ENCODE peak calls at places on chromosomes 12 and 14, in six cellular contexts. One of them, this sample, is unnamed.

GRCh38 chr12:114194066-114194465 is 211.9 kb downstream of the TBX5 start:
- DNase-seq in fibroblast of lung: no peak
- DNase-seq in SK-MEL-5: no peak
- DNase-seq in lower lobe of right lung: no peak
- DNase-seq in activated naive CD4-positive, alpha-beta T cell treated with anti-CD3 and anti-CD28 coated beads, Interleukin-2, amount 10 ng/mL, durations not matched to agents 7 days and 5 days: no peak
- DNase-seq in GM13977: no peak
- DNase-seq in this sample: no peak

GRCh38 chr14:100030441-100031153 is 34.6 kb upstream of the EVL start:
- DNase-seq in fibroblast of lung: peak
- DNase-seq in SK-MEL-5: no peak
- DNase-seq in lower lobe of right lung: no peak
- DNase-seq in activated naive CD4-positive, alpha-beta T cell treated with anti-CD3 and anti-CD28 coated beads, Interleukin-2, amount 10 ng/mL, durations not matched to agents 7 days and 5 days: no peak
- DNase-seq in GM13977: no peak
- DNase-seq in this sample: peak

GRCh38 chr14:22384974-22385526 is 204.0 kb downstream of the DAD1 start:
- DNase-seq in fibroblast of lung: no peak
- DNase-seq in SK-MEL-5: no peak
- DNase-seq in lower lobe of right lung: no peak
- DNase-seq in activated naive CD4-positive, alpha-beta T cell treated with anti-CD3 and anti-CD28 coated beads, Interleukin-2, amount 10 ng/mL, durations not matched to agents 7 days and 5 days: no peak
- DNase-seq in GM13977: no peak
- DNase-seq in this sample: no peak

GRCh38 chr12:104296718-104297117 is 6.8 kb upstream of the EID3 start:
- DNase-seq in fibroblast of lung: no peak
- DNase-seq in SK-MEL-5: no peak
- DNase-seq in lower lobe of right lung: no peak
- DNase-seq in activated naive CD4-positive, alpha-beta T cell treated with anti-CD3 and anti-CD28 coated beads, Interleukin-2, amount 10 ng/mL, durations not matched to agents 7 days and 5 days: no peak
- DNase-seq in GM13977: no peak
- DNase-seq in this sample: no peak

GRCh38 chr14:93013368-93013719 is 90.4 kb downstream of the CHGA start:
- DNase-seq in fibroblast of lung: peak
- DNase-seq in SK-MEL-5: peak
- DNase-seq in lower lobe of right lung: no peak
- DNase-seq in activated naive CD4-positive, alpha-beta T cell treated with anti-CD3 and anti-CD28 coated beads, Interleukin-2, amount 10 ng/mL, durations not matched to agents 7 days and 5 days: no peak
- DNase-seq in GM13977: peak
- DNase-seq in this sample: no peak

GRCh38 chr12:51832708-51833107 is 15.8 kb downstream of the FIGNL2 start:
- DNase-seq in fibroblast of lung: no peak
- DNase-seq in SK-MEL-5: no peak
- DNase-seq in lower lobe of right lung: no peak
- DNase-seq in activated naive CD4-positive, alpha-beta T cell treated with anti-CD3 and anti-CD28 coated beads, Interleukin-2, amount 10 ng/mL, durations not matched to agents 7 days and 5 days: peak
- DNase-seq in GM13977: no peak
- DNase-seq in this sample: no peak

GRCh38 chr12:118874698-118875548 is 106.4 kb upstream of the SRRM4 start:
- DNase-seq in fibroblast of lung: no peak
- DNase-seq in SK-MEL-5: peak
- DNase-seq in lower lobe of right lung: no peak
- DNase-seq in activated naive CD4-positive, alpha-beta T cell treated with anti-CD3 and anti-CD28 coated beads, Interleukin-2, amount 10 ng/mL, durations not matched to agents 7 days and 5 days: no peak
- DNase-seq in GM13977: no peak
- DNase-seq in this sample: peak

GRCh38 chr12:116186482-116187157 is 90.9 kb downstream of the MED13L start:
- DNase-seq in fibroblast of lung: no peak
- DNase-seq in SK-MEL-5: no peak
- DNase-seq in lower lobe of right lung: no peak
- DNase-seq in activated naive CD4-positive, alpha-beta T cell treated with anti-CD3 and anti-CD28 coated beads, Interleukin-2, amount 10 ng/mL, durations not matched to agents 7 days and 5 days: no peak
- DNase-seq in GM13977: no peak
- DNase-seq in this sample: peak

GRCh38 chr12:14765398-14765797 is 37.9 kb downstream of the WBP11 start:
- DNase-seq in fibroblast of lung: no peak
- DNase-seq in SK-MEL-5: no peak
- DNase-seq in lower lobe of right lung: no peak
- DNase-seq in activated naive CD4-positive, alpha-beta T cell treated with anti-CD3 and anti-CD28 coated beads, Interleukin-2, amount 10 ng/mL, durations not matched to agents 7 days and 5 days: no peak
- DNase-seq in GM13977: no peak
- DNase-seq in this sample: no peak

GRCh38 chr12:20624718-20625117 is 70.4 kb upstream of the SLCO1C1 start:
- DNase-seq in fibroblast of lung: peak
- DNase-seq in SK-MEL-5: peak
- DNase-seq in lower lobe of right lung: no peak
- DNase-seq in activated naive CD4-positive, alpha-beta T cell treated with anti-CD3 and anti-CD28 coated beads, Interleukin-2, amount 10 ng/mL, durations not matched to agents 7 days and 5 days: no peak
- DNase-seq in GM13977: no peak
- DNase-seq in this sample: peak

GRCh38 chr14:76050797-76051392 is 65.3 kb downstream of the IFT43 start:
- DNase-seq in fibroblast of lung: peak
- DNase-seq in SK-MEL-5: peak
- DNase-seq in lower lobe of right lung: no peak
- DNase-seq in activated naive CD4-positive, alpha-beta T cell treated with anti-CD3 and anti-CD28 coated beads, Interleukin-2, amount 10 ng/mL, durations not matched to agents 7 days and 5 days: peak
- DNase-seq in GM13977: peak
- DNase-seq in this sample: peak

GRCh38 chr12:45192041-45192695 is 23.7 kb upstream of the ANO6 start:
- DNase-seq in fibroblast of lung: peak
- DNase-seq in SK-MEL-5: no peak
- DNase-seq in lower lobe of right lung: no peak
- DNase-seq in activated naive CD4-positive, alpha-beta T cell treated with anti-CD3 and anti-CD28 coated beads, Interleukin-2, amount 10 ng/mL, durations not matched to agents 7 days and 5 days: no peak
- DNase-seq in GM13977: no peak
- DNase-seq in this sample: peak

GRCh38 chr12:170361-171225 is 43.4 kb downstream of the SLC6A12 start:
- DNase-seq in fibroblast of lung: no peak
- DNase-seq in SK-MEL-5: no peak
- DNase-seq in lower lobe of right lung: no peak
- DNase-seq in activated naive CD4-positive, alpha-beta T cell treated with anti-CD3 and anti-CD28 coated beads, Interleukin-2, amount 10 ng/mL, durations not matched to agents 7 days and 5 days: no peak
- DNase-seq in GM13977: no peak
- DNase-seq in this sample: peak

GRCh38 chr12:49092816-49093406 is 1.7 kb downstream of the DHH start:
- DNase-seq in fibroblast of lung: no peak
- DNase-seq in SK-MEL-5: no peak
- DNase-seq in lower lobe of right lung: no peak
- DNase-seq in activated naive CD4-positive, alpha-beta T cell treated with anti-CD3 and anti-CD28 coated beads, Interleukin-2, amount 10 ng/mL, durations not matched to agents 7 days and 5 days: no peak
- DNase-seq in GM13977: no peak
- DNase-seq in this sample: no peak

GRCh38 chr12:105342464-105342863 is 12.0 kb downstream of the C12orf75 start:
- DNase-seq in fibroblast of lung: no peak
- DNase-seq in SK-MEL-5: no peak
- DNase-seq in lower lobe of right lung: no peak
- DNase-seq in activated naive CD4-positive, alpha-beta T cell treated with anti-CD3 and anti-CD28 coated beads, Interleukin-2, amount 10 ng/mL, durations not matched to agents 7 days and 5 days: no peak
- DNase-seq in GM13977: no peak
- DNase-seq in this sample: peak

GRCh38 chr12:47838286-47838931 is 18.7 kb upstream of the HDAC7 start:
- DNase-seq in fibroblast of lung: no peak
- DNase-seq in SK-MEL-5: peak
- DNase-seq in lower lobe of right lung: no peak
- DNase-seq in activated naive CD4-positive, alpha-beta T cell treated with anti-CD3 and anti-CD28 coated beads, Interleukin-2, amount 10 ng/mL, durations not matched to agents 7 days and 5 days: peak
- DNase-seq in GM13977: peak
- DNase-seq in this sample: peak

GRCh38 chr14:99883866-99884650 is 90.8 kb downstream of the EML1 start:
- DNase-seq in fibroblast of lung: no peak
- DNase-seq in SK-MEL-5: no peak
- DNase-seq in lower lobe of right lung: no peak
- DNase-seq in activated naive CD4-positive, alpha-beta T cell treated with anti-CD3 and anti-CD28 coated beads, Interleukin-2, amount 10 ng/mL, durations not matched to agents 7 days and 5 days: no peak
- DNase-seq in GM13977: no peak
- DNase-seq in this sample: peak

GRCh38 chr14:75968461-75968860 is 13.3 kb downstream of the TGFB3 start:
- DNase-seq in fibroblast of lung: peak
- DNase-seq in SK-MEL-5: no peak
- DNase-seq in lower lobe of right lung: no peak
- DNase-seq in activated naive CD4-positive, alpha-beta T cell treated with anti-CD3 and anti-CD28 coated beads, Interleukin-2, amount 10 ng/mL, durations not matched to agents 7 days and 5 days: no peak
- DNase-seq in GM13977: no peak
- DNase-seq in this sample: peak

GRCh38 chr14:101478096-101478495 is 83.2 kb upstream of the DIO3 start:
- DNase-seq in fibroblast of lung: no peak
- DNase-seq in SK-MEL-5: no peak
- DNase-seq in lower lobe of right lung: no peak
- DNase-seq in activated naive CD4-positive, alpha-beta T cell treated with anti-CD3 and anti-CD28 coated beads, Interleukin-2, amount 10 ng/mL, durations not matched to agents 7 days and 5 days: no peak
- DNase-seq in GM13977: no peak
- DNase-seq in this sample: no peak